ENCODE peak calls at places on chromosomes 4 and X, in ten cellular contexts. M, V, S, G, A, Y, D, O, Q and J are unnamed samples.

GRCh38 chrX:12956704-12957541 is 18.0 kb upstream of the TMSB4X start:
- DNase-seq in Y (peak), A (peak), S (no peak), M (no peak), G (peak), V (peak), Q (peak), D (no peak), O (peak), J (no peak)

GRCh38 chr4:145217339-145217738 is 37.0 kb upstream of the OTUD4 start:
- DNase-seq in D (no peak), S (no peak), M (no peak), Y (no peak), G (no peak), O (no peak), Q (no peak), A (no peak), V (no peak), J (no peak)

GRCh38 chr4:145907363-145907762 is 31.3 kb downstream of the ZNF827 start:
- DNase-seq in Y (no peak), A (no peak), S (no peak), M (no peak), O (no peak), G (no peak), Q (no peak), D (no peak), V (no peak), J (no peak)

GRCh38 chrX:40166582-40166981 is 68.8 kb upstream of the BCOR start:
- DNase-seq in D (no peak), Q (no peak), V (no peak), O (peak), G (no peak), Y (no peak), A (no peak), S (peak), M (peak), J (no peak)

GRCh38 chrX:129496625-129497024 is 26.7 kb downstream of the SMARCA1 start:
- DNase-seq in M (no peak), G (no peak), O (no peak), D (no peak), Q (no peak), S (no peak), V (no peak), A (no peak), Y (no peak), J (no peak)

GRCh38 chr4:92344216-92344615 is 40.5 kb downstream of the GRID2 start:
- DNase-seq in Y (no peak), O (no peak), V (no peak), M (no peak), S (no peak), A (no peak), G (no peak), D (no peak), Q (no peak), J (no peak)

GRCh38 chr4:124933521-124933920 is 221.0 kb upstream of the ANKRD50 start:
- DNase-seq in V (no peak), A (no peak), G (no peak), D (no peak), Y (no peak), M (no peak), O (no peak), S (no peak), Q (no peak), J (no peak)

GRCh38 chr4:55411621-55412020 is 15.9 kb downstream of the TMEM165 start:
- DNase-seq in Y (no peak), O (no peak), V (no peak), D (no peak), M (no peak), G (no peak), S (no peak), Q (no peak), A (no peak), J (no peak)

GRCh38 chr4:56026596-56026995 is 77.9 kb downstream of the CEP135 start:
- DNase-seq in D (no peak), Q (no peak), G (no peak), V (no peak), A (no peak), O (no peak), Y (no peak), S (no peak), M (no peak), J (no peak)

GRCh38 chr4:85500110-85500867 is 25.3 kb downstream of the ARHGAP24 start:
- DNase-seq in A (no peak), G (no peak), Q (no peak), Y (no peak), V (no peak), D (no peak), S (no peak), M (no peak), O (no peak), J (no peak)

GRCh38 chr4:15654556-15655222 is 468 bp downstream of the FBXL5 start:
- DNase-seq in O (peak), S (no peak), Q (no peak), G (peak), Y (no peak), M (peak), A (peak), V (no peak), D (peak), J (peak)

GRCh38 chr4:145808021-145808650 is 128.2 kb downstream of the C4orf51 start:
- DNase-seq in Y (peak), O (peak), D (no peak), S (no peak), G (peak), Q (no peak), A (no peak), M (no peak), V (no peak), J (no peak)

GRCh38 chr4:139666735-139667266 is 1.2 kb downstream of the MGST2 start:
- DNase-seq in Y (peak), M (no peak), S (peak), Q (peak), O (no peak), V (no peak), A (no peak), D (peak), G (peak), J (peak)

GRCh38 chr4:4308800-4309441 is 18.9 kb downstream of the ZBTB49 start:
- DNase-seq in G (no peak), S (no peak), D (no peak), Y (no peak), M (no peak), Q (no peak), O (no peak), V (no peak), A (no peak), J (peak)

GRCh38 chrX:9340619-9341304 is 124.1 kb upstream of the TBL1X start:
- DNase-seq in V (peak), D (peak), O (peak), G (peak), Y (no peak), S (no peak), Q (peak), A (peak), M (no peak), J (peak)

GRCh38 chrX:7067266-7067665 is 80.2 kb upstream of the STS start:
- DNase-seq in S (no peak), O (no peak), Q (no peak), A (no peak), D (no peak), V (no peak), Y (no peak), G (no peak), M (no peak), J (no peak)

GRCh38 chrX:16786791-16787735 is 797 bp downstream of the TXLNG start:
- DNase-seq in Y (peak), G (peak), S (no peak), V (peak), Q (no peak), A (peak), O (peak), D (peak), M (no peak), J (no peak)

GRCh38 chrX:145715641-145716138 is 101.9 kb upstream of the SLITRK2 start:
- DNase-seq in A (no peak), D (no peak), Y (no peak), V (no peak), G (no peak), O (no peak), M (no peak), S (no peak), Q (no peak), J (no peak)

GRCh38 chr4:141571368-141571767 is 65.0 kb upstream of the IL15 start:
- DNase-seq in S (no peak), A (no peak), G (no peak), V (no peak), M (no peak), Y (no peak), O (no peak), Q (no peak), D (no peak), J (no peak)

GRCh38 chr4:119300072-119300387 is 21.9 kb downstream of the FABP2 start:
- DNase-seq in G (peak), V (no peak), M (peak), O (peak), D (peak), A (no peak), Y (peak), S (no peak), Q (no peak), J (peak)

GRCh38 chrX:40199704-40200103 is 101.9 kb upstream of the BCOR start:
- DNase-seq in G (no peak), S (no peak), Y (no peak), A (no peak), D (no peak), Q (no peak), M (no peak), V (no peak), O (no peak), J (no peak)

GRCh38 chr4:108114503-108114902 is 54.2 kb downstream of the LEF1 start:
- DNase-seq in D (no peak), O (no peak), G (no peak), A (no peak), M (no peak), Q (no peak), V (no peak), Y (no peak), S (peak), J (no peak)

GRCh38 chr4:56690393-56690971 is 9.4 kb upstream of the HOPX start:
- DNase-seq in V (no peak), O (no peak), Y (no peak), M (no peak), D (no peak), S (no peak), G (no peak), Q (no peak), A (no peak), J (no peak)

GRCh38 chr4:56229947-56230346 is 157.3 kb downstream of the AASDH start:
- DNase-seq in Q (peak), Y (no peak), D (no peak), G (no peak), A (no peak), V (no peak), M (no peak), O (no peak), S (no peak), J (no peak)

GRCh38 chr4:82780398-82781231 is 18.0 kb downstream of the SCD5 start:
- DNase-seq in Y (no peak), S (peak), G (no peak), A (no peak), V (no peak), O (no peak), M (peak), D (peak), Q (no peak), J (peak)

GRCh38 chr4:56643596-56643995 is 37.5 kb downstream of the HOPX start:
- DNase-seq in M (no peak), G (no peak), D (no peak), A (no peak), V (no peak), S (no peak), Q (no peak), Y (no peak), O (no peak), J (no peak)

GRCh38 chr4:177127658-177128057 is 182.0 kb upstream of the NEIL3 start:
- DNase-seq in Y (no peak), Q (no peak), D (no peak), O (no peak), G (no peak), A (no peak), M (no peak), S (no peak), V (no peak), J (no peak)

GRCh38 chrX:16311671-16312070 is 144.4 kb downstream of the MAGEB17 start:
- DNase-seq in M (no peak), Y (no peak), O (no peak), V (no peak), G (no peak), S (no peak), A (no peak), Q (no peak), D (no peak), J (no peak)

GRCh38 chrX:70656304-70656703 is 211.7 kb downstream of the DLG3 start:
- DNase-seq in A (no peak), Y (no peak), V (no peak), O (no peak), S (no peak), G (no peak), Q (no peak), M (no peak), D (no peak), J (no peak)

GRCh38 chr4:59855630-59856352 is 1344.3 kb upstream of the ADGRL3 start:
- DNase-seq in A (no peak), Q (no peak), D (no peak), G (no peak), M (peak), S (no peak), V (no peak), Y (no peak), O (no peak), J (no peak)

GRCh38 chrX:107574054-107574683 is 54.1 kb upstream of the PRPS1 start:
- DNase-seq in V (no peak), Q (no peak), Y (no peak), M (no peak), G (no peak), D (no peak), O (no peak), A (no peak), S (no peak), J (no peak)

GRCh38 chr4:126611900-126612299 is 1020.9 kb upstream of the INTU start:
- DNase-seq in Q (no peak), M (no peak), D (no peak), S (no peak), A (no peak), Y (no peak), V (no peak), G (no peak), O (no peak), J (no peak)

GRCh38 chrX:15274946-15275345 is 5.1 kb upstream of the ASB9 start:
- DNase-seq in A (no peak), G (no peak), Y (no peak), O (no peak), Q (no peak), M (no peak), V (no peak), S (no peak), D (no peak), J (no peak)

GRCh38 chrX:40078489-40079288 is 19.1 kb downstream of the BCOR start:
- DNase-seq in M (no peak), Y (no peak), S (no peak), Q (no peak), D (peak), A (no peak), V (no peak), G (no peak), O (no peak), J (no peak)

GRCh38 chr4:6938237-6938636 is 28.6 kb downstream of the TBC1D14 start:
- DNase-seq in S (no peak), D (peak), G (no peak), A (no peak), V (no peak), M (peak), Y (no peak), O (no peak), Q (peak), J (no peak)

GRCh38 chr4:64715741-64716140 is 306.5 kb upstream of the TECRL start:
- DNase-seq in M (no peak), D (no peak), O (no peak), G (no peak), A (no peak), Q (no peak), Y (no peak), V (no peak), S (no peak), J (no peak)